ENCODE peak calls at places on chromosomes 1 and 21, in seven cellular contexts. M is brain microvascular endothelial cell, G is stomach, R is BJ, T is SJSA1, Q is body of pancreas, X is endodermal cell. C is an unnamed sample. For H3K27me3 and H3K36me3, the result is how much of the 10 kb centered on the place peaks cover.

GRCh38 chr21:41393876-41394465 is 32.1 kb upstream of the MX1 start:
- DNase-seq in T (no peak), X (peak), M (no peak), G (no peak), Q (no peak), R (no peak), C (no peak)

GRCh38 chr1:2119886-2120285 is 69.7 kb downstream of the PRKCZ start:
- DNase-seq in G (no peak), R (no peak), Q (no peak), T (no peak), X (no peak), M (no peak), C (no peak)

GRCh38 chr1:23936481-23937176 is 23.0 kb upstream of the PNRC2 start:
- DNase-seq in T (no peak), X (peak), R (no peak), G (no peak), Q (no peak), M (no peak), C (peak)

GRCh38 chr1:26388791-26389445 is 16.4 kb upstream of the ZNF683 start:
- DNase-seq in R (no peak), Q (no peak), T (no peak), M (no peak), X (no peak), G (no peak), C (no peak)

GRCh38 chr1:186139706-186140105 is 235.3 kb downstream of the TPR start:
- DNase-seq in X (no peak), M (peak), T (no peak), G (no peak), R (peak), Q (no peak), C (no peak)

GRCh38 chr1:26254404-26254803 is 20.4 kb downstream of the CEP85 start:
- DNase-seq in X (no peak), M (no peak), R (no peak), T (no peak), Q (no peak), G (no peak), C (no peak)

GRCh38 chr1:112251766-112252506 is 144.1 kb upstream of the CTTNBP2NL start:
- DNase-seq in M (peak), X (no peak), Q (no peak), G (no peak), T (peak), R (no peak), C (no peak)

GRCh38 chr1:226364129-226364899 is 43.6 kb downstream of the PARP1 start:
- DNase-seq in Q (no peak), R (no peak), X (no peak), T (no peak), G (no peak), M (no peak), C (no peak)

DNA sequence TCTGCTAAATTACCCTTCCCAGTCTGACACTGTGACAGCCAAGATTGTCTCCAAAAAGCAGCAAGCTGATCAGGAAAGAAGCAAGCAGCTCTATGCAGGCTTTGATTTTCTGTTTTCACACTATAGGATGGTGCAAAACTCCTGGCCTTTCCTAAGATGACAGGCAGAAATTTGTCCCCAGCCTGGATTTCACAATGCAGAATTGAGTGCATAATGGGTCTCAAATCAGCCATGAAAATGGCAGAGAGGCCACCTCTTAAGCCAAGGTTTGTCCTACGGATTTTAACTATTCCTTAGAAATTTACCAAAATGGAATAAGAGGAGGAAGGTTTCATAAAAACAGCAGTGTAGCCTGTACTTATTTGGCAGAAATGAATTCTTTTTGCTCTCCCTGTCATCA is 1.2 kb downstream of the SGIP1 start:
- DNase-seq in R (no peak), T (no peak), G (no peak), X (no peak), Q (no peak), M (no peak), C (no peak)
- H3K4me3 ChIP-seq in R (peak), T (no peak), G (no peak), X (peak), Q (no peak), M (peak), C (no peak)

GRCh38 chr1:110082477-110082876 is 12.0 kb upstream of the ALX3 start:
- DNase-seq in R (no peak), G (no peak), Q (no peak), T (no peak), M (no peak), X (no peak), C (no peak)
- H3K27me3 ChIP-seq in R (under half), G (under half), Q (under half), T (under half), M (half or more), X (half or more), C (half or more)

DNA sequence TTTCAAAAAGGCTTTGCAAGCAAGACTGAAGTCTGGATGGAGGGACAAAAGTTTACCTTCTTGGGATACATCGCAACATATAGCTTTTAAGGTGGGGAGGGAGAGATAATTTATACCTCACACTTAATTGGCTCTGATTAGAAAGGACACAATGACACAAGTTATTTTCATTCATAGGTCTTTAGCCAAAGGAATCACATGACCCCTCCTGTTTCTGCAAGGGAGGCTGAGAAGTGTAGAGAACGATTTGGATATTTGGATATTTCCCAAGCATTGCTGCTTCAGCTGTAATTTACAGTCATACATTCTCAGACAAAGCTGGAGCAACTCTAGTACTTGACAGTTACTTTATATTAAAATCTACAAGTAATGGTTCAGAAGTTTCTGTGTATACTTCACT is 24.2 kb downstream of the DAP3 start:
- DNase-seq in R (no peak), G (no peak), M (no peak), Q (no peak), X (no peak), T (no peak), C (no peak)
- H3K36me3 ChIP-seq in R (under half), G (under half), M (under half), Q (under half), X (half or more), T (half or more), C (under half)

GRCh38 chr1:228006793-228007053 is at the start of gene WNT3A:
- DNase-seq in M (no peak), X (no peak), Q (no peak), R (no peak), G (no peak), T (no peak), C (peak)

GRCh38 chr1:228008391-228009115 is 1.8 kb downstream of the WNT3A start:
- DNase-seq in M (no peak), Q (no peak), G (peak), R (no peak), T (no peak), X (peak), C (peak)

GRCh38 chr1:228007801-228008341 is 1.1 kb downstream of the WNT3A start:
- DNase-seq in G (peak), M (no peak), R (no peak), Q (no peak), X (peak), T (no peak), C (no peak)

GRCh38 chr1:228006034-228006792 is 585 bp upstream of the WNT3A start:
- DNase-seq in R (no peak), M (no peak), T (no peak), Q (no peak), X (peak), G (peak), C (peak)

GRCh38 chr1:228007054-228007800 is 429 bp downstream of the WNT3A start:
- DNase-seq in G (peak), T (no peak), X (peak), M (no peak), Q (no peak), R (no peak), C (peak)
- H3K4me3 ChIP-seq in G (peak), T (no peak), X (peak), M (no peak), Q (no peak), R (no peak), C (peak)

GRCh38 chr1:110241516-110241915 is 31.4 kb downstream of the KCNC4 start:
- DNase-seq in Q (no peak), M (no peak), G (no peak), R (no peak), X (no peak), T (no peak), C (no peak)
- H3K27me3 ChIP-seq in Q (under half), M (under half), G (under half), R (under half), X (under half), T (under half), C (under half)

GRCh38 chr1:42430286-42430685 is 25.5 kb downstream of the ZMYND12 start:
- DNase-seq in X (no peak), R (no peak), M (no peak), T (no peak), G (no peak), Q (no peak), C (no peak)

GRCh38 chr1:42427240-42427639 is 28.6 kb downstream of the ZMYND12 start:
- DNase-seq in X (no peak), G (no peak), Q (no peak), M (no peak), T (no peak), R (no peak), C (no peak)

GRCh38 chr1:42431514-42431913 is 24.3 kb downstream of the ZMYND12 start:
- DNase-seq in Q (no peak), X (no peak), G (no peak), M (no peak), T (no peak), R (no peak), C (no peak)

GRCh38 chr1:42430751-42431150 is 25.1 kb downstream of the ZMYND12 start:
- DNase-seq in Q (no peak), G (no peak), M (no peak), T (no peak), R (no peak), X (no peak), C (no peak)

GRCh38 chr1:42429623-42430022 is 26.2 kb downstream of the ZMYND12 start:
- DNase-seq in M (no peak), T (no peak), G (no peak), Q (no peak), X (no peak), R (no peak), C (no peak)
- H3K36me3 ChIP-seq in M (under half), T (under half), G (under half), Q (under half), X (under half), R (under half), C (under half)

DNA sequence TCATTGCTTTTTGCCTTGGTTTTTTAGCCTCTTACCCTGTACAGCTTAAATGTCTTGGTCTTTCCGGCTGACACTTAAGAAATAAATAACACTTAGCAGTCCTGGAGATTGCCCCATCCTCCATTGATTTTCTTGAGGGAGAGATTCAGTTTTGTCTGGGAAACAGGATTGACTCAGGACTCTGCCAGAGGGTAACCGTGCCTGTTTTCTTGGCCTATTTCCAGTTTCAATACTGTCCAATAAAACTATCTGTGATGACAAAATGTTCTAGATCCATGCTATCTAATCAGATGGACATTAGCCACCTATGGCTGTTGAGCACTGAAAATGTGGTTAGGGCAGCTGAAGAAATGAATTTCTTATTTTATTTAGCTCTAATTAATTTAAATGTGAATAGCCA is 216.1 kb downstream of the DUSP10 start:
- DNase-seq in M (no peak), Q (no peak), X (no peak), R (no peak), T (no peak), G (no peak), C (no peak)
- H3K4me3 ChIP-seq in M (no peak), Q (no peak), X (no peak), R (no peak), T (no peak), G (no peak), C (no peak)

GRCh38 chr1:94069649-94070285 is 51.2 kb downstream of the ABCA4 start:
- DNase-seq in T (peak), M (no peak), R (no peak), Q (no peak), G (no peak), X (no peak), C (no peak)

GRCh38 chr1:94067196-94067595 is 53.8 kb downstream of the ABCA4 start:
- DNase-seq in T (no peak), G (no peak), M (peak), X (no peak), Q (no peak), R (no peak), C (no peak)

GRCh38 chr1:94070746-94071318 is 50.1 kb downstream of the ABCA4 start:
- DNase-seq in X (no peak), T (no peak), Q (no peak), G (no peak), M (no peak), R (no peak), C (no peak)

GRCh38 chr1:94068831-94069648 is 51.9 kb downstream of the ABCA4 start:
- DNase-seq in T (peak), X (peak), G (peak), R (no peak), M (peak), Q (peak), C (peak)

GRCh38 chr1:94068096-94068830 is 52.7 kb downstream of the ABCA4 start:
- DNase-seq in T (peak), Q (peak), G (no peak), X (peak), M (peak), R (no peak), C (no peak)
- H3K27me3 ChIP-seq in T (under half), Q (under half), G (under half), X (under half), M (under half), R (under half), C (half or more)

DNA sequence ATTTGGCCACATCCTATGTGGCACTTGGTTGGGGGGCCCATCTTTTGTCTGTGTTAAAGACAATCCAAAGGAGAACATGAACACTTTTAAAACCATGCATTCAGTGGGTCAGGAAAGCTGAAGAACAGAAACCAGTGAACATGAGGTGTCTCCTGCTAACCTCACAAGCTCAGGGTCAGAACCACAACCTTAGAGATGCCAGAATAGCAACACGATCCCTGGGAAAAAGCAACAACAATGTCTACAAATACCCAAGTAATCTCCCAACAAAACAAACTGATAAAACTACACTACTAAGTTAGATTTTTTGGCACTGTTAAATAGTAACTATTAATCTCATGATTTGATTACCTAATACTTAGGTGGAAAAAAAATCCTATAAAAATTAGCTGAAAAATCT is 34.1 kb upstream of the GNG4 start:
- DNase-seq in R (no peak), G (no peak), X (no peak), Q (no peak), T (no peak), M (no peak), C (no peak)
- H3K36me3 ChIP-seq in R (under half), G (half or more), X (under half), Q (under half), T (under half), M (under half), C (under half)

GRCh38 chr1:198691063-198691462 is 52.2 kb downstream of the PTPRC start:
- DNase-seq in R (no peak), Q (no peak), X (no peak), G (no peak), M (no peak), T (no peak), C (no peak)
- H3K4me3 ChIP-seq in R (no peak), Q (no peak), X (no peak), G (no peak), M (no peak), T (no peak), C (no peak)